ENCODE peak calls at places on chromosomes 4 and X, in four cellular contexts. M is tibial artery, K is fibroblast of lung, S is colonic mucosa. N is an unnamed sample.

GRCh38 chr4:113899260-113900177 is 79.9 kb downstream of the ARSJ start:
- DNase-seq in M (no peak), K (no peak), S (no peak), N (no peak)

GRCh38 chrX:46381630-46382029 is 163.6 kb downstream of the ZNF674 start:
- DNase-seq in M (no peak), K (peak; percentile 10), S (no peak), N (no peak)

GRCh38 chr4:157984285-157984911 is 188.4 kb downstream of the GASK1B start:
- DNase-seq in M (no peak), K (no peak), S (no peak), N (no peak)

GRCh38 chr4:133865606-133866327 is 335.8 kb downstream of the PABPC4L start:
- DNase-seq in M (no peak), K (peak; percentile 99), S (no peak), N (no peak)

GRCh38 chrX:17376381-17377046 is 1.5 kb downstream of the NHS start:
- DNase-seq in M (peak; percentile 68), K (peak; percentile 13), S (peak; percentile 24), N (no peak)

GRCh38 chrX:136639506-136640176 is 8.3 kb upstream of the CD40LG start:
- DNase-seq in M (no peak), K (peak; percentile 4), S (no peak), N (no peak)

GRCh38 chr4:119105605-119106004 is 30.0 kb upstream of the MYOZ2 start:
- DNase-seq in M (no peak), K (no peak), S (no peak), N (no peak)

GRCh38 chrX:115503099-115503498 is 57.9 kb upstream of the PLS3 start:
- DNase-seq in M (peak; percentile 60), K (no peak), S (no peak), N (no peak)

GRCh38 chrX:37986893-37987292 is 19.5 kb upstream of the SYTL5 start:
- DNase-seq in M (no peak), K (peak; percentile 72), S (no peak), N (no peak)

GRCh38 chr4:182873726-182874125 is 43.5 kb downstream of the DCTD start:
- DNase-seq in M (peak; percentile 31), K (no peak), S (no peak), N (no peak)

GRCh38 chrX:129359269-129359668 is 164.0 kb downstream of the SMARCA1 start:
- DNase-seq in M (no peak), K (peak; percentile 24), S (no peak), N (no peak)

GRCh38 chrX:66633541-66633940 is 5.3 kb downstream of the EDA2R start:
- DNase-seq in M (no peak), K (peak; percentile 87), S (no peak), N (no peak)

GRCh38 chr4:7428261-7429068 is 6.3 kb downstream of the PSAPL1 start:
- DNase-seq in M (peak; percentile 40), K (no peak), S (no peak), N (peak; percentile 29)

GRCh38 chr4:70504733-70505132 is 13.6 kb upstream of the AMTN start:
- DNase-seq in M (no peak), K (no peak), S (no peak), N (no peak)

GRCh38 chrX:104343408-104344129 is 88.8 kb upstream of the ESX1 start:
- DNase-seq in M (no peak), K (peak; percentile 79), S (peak; percentile 77), N (no peak)

GRCh38 chrX:19225906-19226305 is 103.6 kb upstream of the ADGRG2 start:
- DNase-seq in M (no peak), K (peak; percentile 6), S (no peak), N (no peak)

GRCh38 chrX:12002876-12003275 is 135.4 kb upstream of the FRMPD4 start:
- DNase-seq in M (no peak), K (peak; percentile 37), S (no peak), N (no peak)

GRCh38 chr4:138562544-138562961 is 320.4 kb upstream of the SLC7A11 start:
- DNase-seq in M (no peak), K (peak; percentile 74), S (no peak), N (peak; percentile 44)

GRCh38 chrX:45722471-45722870 is 521.8 kb upstream of the DIPK2B start:
- DNase-seq in M (no peak), K (peak; percentile 65), S (no peak), N (no peak)

GRCh38 chr4:113331811-113332210 is 282.4 kb downstream of the ANK2 start:
- DNase-seq in M (no peak), K (no peak), S (no peak), N (no peak)

GRCh38 chr4:7980036-7980435 is 40.4 kb upstream of the AFAP1 start:
- DNase-seq in M (no peak), K (peak; percentile 63), S (no peak), N (no peak)

GRCh38 chr4:30617836-30618235 is 102.3 kb upstream of the PCDH7 start:
- DNase-seq in M (no peak), K (no peak), S (no peak), N (no peak)

GRCh38 chr4:76622717-76623116 is 187.7 kb downstream of the SHROOM3 start:
- DNase-seq in M (no peak), K (no peak), S (no peak), N (no peak)

GRCh38 chrX:3664921-3665320 is 48.5 kb downstream of the PRKX start:
- DNase-seq in M (no peak), K (no peak), S (no peak), N (no peak)

GRCh38 chrX:50180073-50180940 is 20.5 kb downstream of the AKAP4 start:
- DNase-seq in M (no peak), K (no peak), S (no peak), N (no peak)

GRCh38 chrX:148784859-148785655 is 284.6 kb downstream of the AFF2 start:
- DNase-seq in M (no peak), K (peak; percentile 1), S (no peak), N (no peak)

GRCh38 chr4:184647391-184648101 is 1.7 kb downstream of the CASP3 start:
- DNase-seq in M (no peak), K (peak; percentile 20), S (no peak), N (no peak)

GRCh38 chrX:73127700-73128241 is 48.5 kb upstream of the PABPC1L2A start:
- DNase-seq in M (no peak), K (no peak), S (no peak), N (no peak)

GRCh38 chr4:107034982-107035710 is 967 bp downstream of the DKK2 start:
- DNase-seq in M (no peak), K (peak; percentile 44), S (no peak), N (no peak)

GRCh38 chr4:4990857-4991540 is 28.3 kb downstream of the CYTL1 start:
- DNase-seq in M (peak; percentile 94), K (peak; percentile 85), S (peak; percentile 67), N (peak; percentile 87)

GRCh38 chrX:45068555-45068954 is 132.1 kb downstream of the DIPK2B start:
- DNase-seq in M (no peak), K (no peak), S (no peak), N (no peak)

GRCh38 chr4:174873931-174874330 is 44.2 kb upstream of the ADAM29 start:
- DNase-seq in M (no peak), K (no peak), S (no peak), N (no peak)

GRCh38 chr4:132642196-132642817 is 506.8 kb upstream of the PCDH10 start:
- DNase-seq in M (no peak), K (peak; percentile 33), S (no peak), N (no peak)

GRCh38 chrX:154378059-154378798 is 866 bp upstream of the EMD start:
- DNase-seq in M (peak; percentile 98), K (no peak), S (peak; percentile 67), N (peak; percentile 73)

GRCh38 chr4:183035726-183036415 is 63.2 kb upstream of the WWC2 start:
- DNase-seq in M (no peak), K (peak; percentile 6), S (no peak), N (no peak)

GRCh38 chrX:112642349-112642748 is 37.4 kb downstream of the LHFPL1 start:
- DNase-seq in M (no peak), K (peak; percentile 50), S (peak; percentile 24), N (no peak)

DNA sequence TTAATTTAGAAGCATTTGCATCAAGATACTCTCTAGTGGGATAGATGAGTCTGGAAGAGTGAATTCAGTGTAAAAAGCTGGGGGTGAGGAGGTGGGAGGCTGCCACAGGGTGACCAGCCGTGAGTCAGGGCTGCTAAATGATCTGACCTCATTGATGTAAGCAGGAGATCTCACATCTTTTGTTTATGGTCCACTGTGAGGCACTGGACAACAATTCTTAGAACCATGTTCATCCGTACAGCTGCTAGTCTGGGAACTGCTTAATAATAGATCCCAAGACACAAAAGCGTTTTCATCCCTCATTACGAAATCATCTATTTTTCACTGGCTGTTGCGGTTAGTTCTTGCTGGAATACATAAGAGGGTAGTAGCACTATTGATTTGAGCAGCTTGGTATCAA is 14.1 kb downstream of the KLF3 start:
- DNase-seq in M (no peak), K (peak; percentile 99), S (no peak), N (no peak)
- H3K4me1 ChIP-seq in M (peaks cover 58% of the 10 kb centered on the region), K (peaks cover 33% of the 10 kb centered on the region), S (peaks cover 5% of the 10 kb centered on the region), N (peaks cover 35% of the 10 kb centered on the region)

DNA sequence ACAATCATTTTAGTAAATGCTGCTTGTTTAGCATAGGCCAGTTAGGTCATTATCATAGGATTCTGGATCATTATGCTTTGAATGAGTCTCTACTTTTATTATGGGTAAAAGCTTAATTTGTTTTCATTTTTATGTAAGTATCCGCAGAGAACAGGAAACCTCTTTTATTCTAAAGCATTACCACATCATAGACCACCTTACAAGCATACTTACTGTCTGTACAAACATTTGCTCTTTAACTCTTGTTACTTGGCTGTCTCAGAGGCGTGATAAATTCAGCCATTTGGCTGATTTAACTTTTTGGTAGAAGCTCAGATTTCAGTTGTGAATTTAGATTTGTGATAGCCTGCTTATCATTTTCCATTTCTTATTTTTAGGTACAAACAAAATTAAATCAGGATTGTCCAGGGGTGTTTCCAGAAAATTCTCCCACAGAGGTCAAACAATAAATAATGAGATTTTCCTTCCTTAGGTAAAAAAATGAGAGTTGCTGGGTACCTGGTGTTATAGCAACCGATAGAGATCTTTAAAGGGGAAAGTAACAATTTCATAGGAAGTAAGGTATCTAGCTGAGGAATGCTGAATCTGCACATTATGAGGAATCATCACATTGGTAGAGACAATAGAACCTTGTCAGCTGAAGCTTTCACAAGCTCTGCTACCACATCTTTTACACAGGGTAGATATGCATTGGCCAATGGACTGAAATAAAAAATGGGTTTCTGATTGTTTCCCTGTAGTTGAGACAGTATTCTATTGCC is 62.6 kb downstream of the NDNF start:
- DNase-seq in M (no peak), K (no peak), S (no peak), N (no peak)
- H3K4me3 ChIP-seq in M (no peak overlapping the region), K (no peak overlapping the region), S (no peak overlapping the region), N (no peak overlapping the region)

GRCh38 chr4:95107004-95107403 is 349.2 kb downstream of the BMPR1B start:
- DNase-seq in M (no peak), K (peak; percentile 13), S (no peak), N (no peak)

GRCh38 chr4:95107635-95108034 is 349.9 kb downstream of the BMPR1B start:
- DNase-seq in M (no peak), K (peak; percentile 69), S (peak; percentile 32), N (no peak)

GRCh38 chr4:95105112-95105511 is 347.4 kb downstream of the BMPR1B start:
- DNase-seq in M (no peak), K (no peak), S (no peak), N (no peak)

GRCh38 chr4:95106408-95106928 is 348.7 kb downstream of the BMPR1B start:
- DNase-seq in M (no peak), K (peak; percentile 78), S (no peak), N (no peak)

GRCh38 chr4:95105983-95106382 is 348.2 kb downstream of the BMPR1B start:
- DNase-seq in M (no peak), K (no peak), S (no peak), N (no peak)
- H3K4me1 ChIP-seq in M (no peaks in the 10 kb centered on the region), K (no peaks in the 10 kb centered on the region), S (no peaks in the 10 kb centered on the region), N (no peaks in the 10 kb centered on the region)

GRCh38 chr4:126779001-126779400 is 853.8 kb upstream of the INTU start:
- DNase-seq in M (no peak), K (no peak), S (no peak), N (no peak)
- H3K4me3 ChIP-seq in M (no peak overlapping the region), K (no peak overlapping the region), S (no peak overlapping the region), N (no peak overlapping the region)

GRCh38 chr4:26907731-26908599 is 47.3 kb downstream of the STIM2 start:
- DNase-seq in M (no peak), K (no peak), S (no peak), N (no peak)
- H3K4me1 ChIP-seq in M (peaks cover 4% of the 10 kb centered on the region), K (no peaks in the 10 kb centered on the region), S (no peaks in the 10 kb centered on the region), N (peaks cover 16% of the 10 kb centered on the region)

N was measured in heart left ventricle.